ENCODE peak calls at places on chromosomes 13 and 19, in five cellular contexts. L, F, K, R and G are unnamed samples. For H3K4me1, the result is how much of the 10 kb centered on the place peaks cover.

GRCh38 chr13:38785047-38785446 is 98.2 kb downstream of the FREM2 start:
- DNase-seq in K (no peak), L (no peak), F (no peak), R (no peak), G (no peak)

GRCh38 chr19:29326351-29326750 is 113.4 kb upstream of the UQCRFS1 start:
- DNase-seq in L (peak), F (no peak), K (no peak), R (no peak), G (no peak)

GRCh38 chr19:51903192-51903591 is 1.6 kb downstream of the ZNF649 start:
- DNase-seq in L (no peak), K (no peak), R (no peak), F (no peak), G (no peak)

GRCh38 chr13:70034280-70034679 is 73.3 kb upstream of the ATXN8OS start:
- DNase-seq in L (no peak), K (no peak), F (no peak), R (no peak), G (no peak)

GRCh38 chr13:89458456-89458855 is 1787.3 kb downstream of the SLITRK5 start:
- DNase-seq in K (no peak), L (no peak), R (no peak), F (no peak), G (no peak)

GRCh38 chr19:13547102-13547501 is 40.8 kb upstream of the CACNA1A start:
- DNase-seq in L (no peak), K (no peak), R (no peak), F (no peak), G (no peak)

GRCh38 chr19:8835877-8836276 is 3.7 kb downstream of the MBD3L1 start:
- DNase-seq in R (no peak), F (no peak), K (no peak), L (no peak), G (no peak)

GRCh38 chr13:75417006-75417384 is 65.0 kb downstream of the TBC1D4 start:
- DNase-seq in R (no peak), F (no peak), L (no peak), K (no peak), G (no peak)

GRCh38 chr19:49678970-49679831 is 2.1 kb downstream of the PRMT1 start:
- DNase-seq in L (no peak), K (peak), F (no peak), R (no peak), G (no peak)

GRCh38 chr19:53917356-53917755 is 8.3 kb downstream of the CACNG7 start:
- DNase-seq in F (no peak), K (no peak), L (no peak), R (no peak), G (no peak)

GRCh38 chr19:40603719-40604646 is 2.8 kb downstream of the LTBP4 start:
- DNase-seq in L (peak), K (peak), F (peak), R (peak), G (peak)
- TF ChIP-seq POLR2A in L (no peak), K (peak), F (no peak), R (peak), G (no peak)

GRCh38 chr19:1843116-1843515 is 5.2 kb downstream of the REXO1 start:
- DNase-seq in R (no peak), L (no peak), F (no peak), K (no peak), G (no peak)

GRCh38 chr19:1844536-1845515 is 3.5 kb downstream of the REXO1 start:
- DNase-seq in R (no peak), L (no peak), F (no peak), K (no peak), G (no peak)

GRCh38 chr19:1841209-1841924 is 6.9 kb downstream of the REXO1 start:
- DNase-seq in K (no peak), R (no peak), F (no peak), L (no peak), G (no peak)

GRCh38 chr19:1845642-1846041 is 2.6 kb downstream of the REXO1 start:
- DNase-seq in R (no peak), L (no peak), K (no peak), F (no peak), G (no peak)

GRCh38 chr19:1843646-1844394 is 4.5 kb downstream of the REXO1 start:
- DNase-seq in R (no peak), F (no peak), L (no peak), K (no peak), G (no peak)
- H3K4me1 ChIP-seq in R (under half), F (half or more), L (under half), K (half or more), G (under half)

DNA sequence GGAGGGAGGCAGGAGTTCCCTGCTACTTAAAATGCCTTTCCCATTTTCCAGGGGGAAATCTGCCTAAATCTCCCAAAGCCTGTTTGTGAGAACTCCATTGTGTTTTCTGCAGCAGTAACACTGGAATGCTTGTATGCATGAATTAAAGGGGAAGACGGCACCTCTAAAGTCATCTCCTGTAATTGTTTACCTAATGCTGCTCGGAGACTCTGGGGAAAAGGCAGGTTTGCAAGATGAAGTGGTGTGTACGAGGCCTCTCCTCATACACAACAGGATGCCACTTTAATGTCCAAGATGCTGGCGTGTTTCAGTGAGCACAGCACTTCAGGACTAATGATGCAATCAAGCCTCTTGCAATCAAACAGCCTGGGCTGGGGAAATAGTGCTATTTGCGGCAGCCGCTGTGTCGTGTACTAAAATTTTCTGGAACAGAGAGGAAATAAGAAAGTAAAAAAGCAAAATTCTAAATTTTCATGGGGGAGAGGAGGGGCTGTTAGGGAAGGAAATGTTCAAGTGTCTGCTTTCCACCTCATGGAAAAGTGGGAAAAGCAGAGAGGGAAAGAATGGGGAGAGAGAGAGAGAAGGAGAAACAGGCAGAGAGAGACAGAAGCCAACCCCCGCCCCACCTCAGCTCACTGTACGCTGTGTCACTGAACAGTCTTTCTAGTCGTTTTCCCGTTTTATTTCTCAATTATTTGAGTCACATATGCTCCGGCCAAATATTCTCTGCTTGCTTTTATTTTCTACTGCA is 32.9 kb downstream of the TSHZ3 start:
- DNase-seq in K (peak), R (no peak), F (no peak), L (no peak), G (no peak)
- H3K27ac ChIP-seq in K (no peak), R (no peak), F (no peak), L (no peak), G (peak)

GRCh38 chr19:50798116-50798942 is 8.1 kb downstream of the ACP4 start:
- DNase-seq in R (no peak), F (no peak), L (no peak), K (peak), G (no peak)

GRCh38 chr19:50798943-50799851 is 9.0 kb downstream of the ACP4 start:
- DNase-seq in F (no peak), R (no peak), L (no peak), K (no peak), G (no peak)

GRCh38 chr19:50796128-50796633 is 6.0 kb downstream of the ACP4 start:
- DNase-seq in R (no peak), F (no peak), K (no peak), L (peak), G (no peak)

GRCh38 chr19:50796634-50797428 is 6.6 kb downstream of the ACP4 start:
- DNase-seq in R (no peak), L (no peak), F (no peak), K (no peak), G (no peak)

DNA sequence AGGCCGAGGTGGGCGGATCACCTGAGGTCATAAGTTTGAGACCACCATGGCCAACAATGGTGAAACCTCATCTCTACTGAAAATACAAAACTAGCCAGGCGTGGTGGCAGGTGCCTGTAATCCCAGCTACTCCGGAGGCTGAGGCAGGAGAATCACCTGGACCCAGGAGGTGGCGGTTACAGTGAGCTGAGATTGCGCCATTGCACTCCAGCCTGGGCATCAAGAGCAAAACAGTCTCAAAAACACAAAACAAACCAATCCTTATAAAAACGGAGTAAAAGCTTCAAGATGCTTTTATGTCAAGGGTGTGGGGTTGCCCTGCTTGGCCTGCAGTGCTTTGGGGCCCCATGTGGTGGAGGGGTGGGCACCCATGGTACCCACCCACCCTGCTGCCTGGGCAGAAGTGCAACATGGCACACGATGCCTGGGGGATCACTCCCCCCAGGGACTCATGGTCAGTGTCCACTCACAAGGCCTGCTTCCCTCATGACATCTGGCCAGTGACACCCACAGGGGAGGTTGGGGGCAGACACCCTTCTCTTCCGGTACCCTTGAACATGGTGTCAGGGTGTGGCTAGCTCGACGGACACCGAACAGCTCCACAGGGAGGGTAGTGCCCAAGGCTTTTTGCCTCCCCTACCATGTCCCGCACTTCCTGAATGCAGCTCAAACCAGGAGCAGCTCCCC is 7.4 kb downstream of the ACP4 start:
- DNase-seq in L (no peak), K (no peak), F (no peak), R (no peak), G (no peak)
- TF ChIP-seq POLR2A in L (peak), K (no peak), F (no peak), R (no peak), G (no peak)

GRCh38 chr19:3062165-3063105 is at the start of gene TLE5:
- DNase-seq in K (peak), R (peak), L (peak), F (no peak), G (no peak)
- H3K4me1 ChIP-seq in K (under half), R (under half), L (under half), F (under half), G (under half)

GRCh38 chr19:11694533-11695439 is 44.0 kb downstream of the ZNF823 start:
- DNase-seq in K (peak), F (peak), R (peak), L (peak), G (peak)
- H3K27ac ChIP-seq in K (no peak), F (peak), R (peak), L (peak), G (peak)

DNA sequence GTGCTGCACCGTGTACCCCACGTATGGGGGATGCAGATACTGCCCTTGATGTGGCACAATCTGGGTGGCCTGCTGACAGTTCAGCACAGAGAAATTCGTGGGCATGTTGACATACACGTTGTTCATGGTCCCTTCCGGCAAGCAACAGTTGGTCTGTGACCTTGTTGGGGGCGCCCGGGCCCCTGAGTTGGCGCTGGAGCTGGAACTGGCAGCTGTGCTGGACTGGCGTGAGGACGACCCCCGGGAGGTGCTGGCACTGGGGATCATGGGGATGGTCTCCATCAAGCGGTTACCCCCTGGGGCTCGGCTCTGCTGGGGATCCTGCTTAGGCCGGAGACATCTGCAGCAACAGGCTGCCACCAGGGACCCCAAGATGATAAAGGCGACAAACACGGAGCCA is 5.2 kb downstream of the SHISA2 start:
- DNase-seq in R (no peak), L (no peak), F (no peak), K (no peak), G (no peak)
- TF ChIP-seq POLR2A in R (no peak), L (no peak), F (no peak), K (no peak), G (no peak)

GRCh38 chr13:22018297-22019210 is 347.7 kb downstream of the FGF9 start:
- DNase-seq in L (no peak), K (no peak), R (no peak), F (no peak), G (no peak)
- H3K4me1 ChIP-seq in L (under half), K (under half), R (under half), F (under half), G (under half)

GRCh38 chr13:80038371-80038770 is 302.6 kb downstream of the SPRY2 start:
- DNase-seq in L (no peak), F (no peak), K (no peak), R (no peak), G (no peak)

GRCh38 chr13:80039000-80039399 is 301.9 kb downstream of the SPRY2 start:
- DNase-seq in L (no peak), R (no peak), F (no peak), K (no peak), G (no peak)

GRCh38 chr13:80040219-80040976 is 300.5 kb downstream of the SPRY2 start:
- DNase-seq in L (no peak), F (no peak), K (no peak), R (no peak), G (no peak)

GRCh38 chr13:80037505-80037888 is 303.4 kb downstream of the SPRY2 start:
- DNase-seq in F (no peak), R (no peak), K (no peak), L (no peak), G (no peak)

DNA sequence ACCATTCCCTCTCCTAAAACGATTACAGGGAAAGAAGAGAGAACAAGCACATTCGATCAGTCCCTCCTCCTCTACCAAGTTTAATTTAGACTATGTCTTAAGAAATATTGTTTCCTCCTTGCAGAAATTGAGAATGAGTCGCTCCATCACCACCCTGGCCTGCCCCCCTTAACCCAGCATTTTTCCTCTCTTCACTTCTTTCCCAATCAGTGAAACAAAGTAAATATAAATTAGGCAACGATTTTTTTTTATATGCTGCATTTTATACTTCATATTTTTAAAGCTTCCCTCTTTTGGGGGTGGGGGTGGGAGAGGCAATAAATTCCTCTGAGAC is 300.0 kb downstream of the SPRY2 start:
- DNase-seq in L (no peak), K (no peak), R (no peak), F (no peak), G (no peak)
- H3K27ac ChIP-seq in L (no peak), K (no peak), R (no peak), F (no peak), G (no peak)

GRCh38 chr13:21326155-21327030 is 132.7 kb downstream of the ZDHHC20 start:
- DNase-seq in L (no peak), K (peak), F (no peak), R (no peak), G (no peak)
- TF ChIP-seq POLR2A in L (no peak), K (no peak), F (no peak), R (no peak), G (no peak)